ENCODE peak calls at places on chromosomes 5 and 9, in nine cellular contexts. R is body of pancreas, Q is adipocyte, M is GM23248, D is heart left ventricle, O is cardiac muscle cell, K is adrenal gland, Z is tibial nerve, G is lung. T is an unnamed sample. For H3K4me1, the result is how much of the 10 kb centered on the place peaks cover.

GRCh38 chr5:134136771-134137170 is 22.3 kb downstream of the TCF7 start:
- DNase-seq in G (no peak), O (no peak), Q (no peak), D (peak), Z (no peak), M (no peak), R (peak), K (peak), T (peak)

GRCh38 chr9:137000177-137000930 is 4.0 kb upstream of the CLIC3 start:
- DNase-seq in O (peak), G (no peak), R (no peak), M (peak), K (no peak), Q (peak), D (no peak), Z (no peak), T (no peak)

GRCh38 chr5:23314827-23315226 is 192.6 kb upstream of the PRDM9 start:
- DNase-seq in R (no peak), Q (no peak), O (no peak), Z (no peak), G (no peak), K (no peak), D (no peak), M (peak), T (no peak)

GRCh38 chr9:101443358-101443757 is 7.8 kb upstream of the ALDOB start:
- DNase-seq in O (no peak), D (peak), Z (no peak), M (no peak), R (peak), Q (no peak), K (peak), G (no peak), T (peak)

GRCh38 chr5:150764530-150764929 is 5.7 kb upstream of the DCTN4 start:
- DNase-seq in Q (no peak), Z (no peak), O (no peak), G (no peak), R (no peak), M (no peak), K (no peak), D (no peak), T (no peak)

GRCh38 chr5:58787982-58788381 is 205.1 kb downstream of the RAB3C start:
- DNase-seq in D (no peak), K (no peak), Z (no peak), G (no peak), O (no peak), R (no peak), Q (no peak), M (no peak), T (no peak)

GRCh38 chr5:953535-954449 is 54.8 kb upstream of the NKD2 start:
- DNase-seq in Z (no peak), Q (no peak), D (no peak), M (no peak), G (no peak), K (no peak), R (no peak), O (no peak), T (no peak)

GRCh38 chr5:95759634-95760033 is 28.5 kb downstream of the RHOBTB3 start:
- DNase-seq in Q (peak), K (no peak), O (peak), M (peak), G (no peak), R (peak), D (no peak), Z (no peak), T (no peak)

GRCh38 chr5:150053231-150053626 is 33.1 kb downstream of the CSF1R start:
- DNase-seq in Z (no peak), Q (peak), K (peak), G (no peak), D (no peak), O (peak), R (no peak), M (peak), T (no peak)

GRCh38 chr9:93964685-93965084 is 9.5 kb upstream of the BARX1 start:
- DNase-seq in Q (no peak), G (no peak), K (no peak), D (no peak), M (no peak), O (no peak), R (no peak), Z (no peak), T (peak)

GRCh38 chr5:148957591-148958202 is 105.2 kb downstream of the SH3TC2 start:
- DNase-seq in Z (peak), O (peak), G (no peak), K (no peak), D (peak), M (peak), R (peak), Q (peak), T (peak)

GRCh38 chr5:90530736-90531487 is 1.5 kb upstream of the LYSMD3 start:
- DNase-seq in Z (no peak), K (no peak), G (no peak), Q (no peak), D (no peak), R (peak), O (no peak), M (no peak), T (no peak)

GRCh38 chr5:180665682-180666404 is 16.4 kb upstream of the FLT4 start:
- DNase-seq in Q (no peak), M (no peak), D (no peak), O (no peak), Z (no peak), K (no peak), R (no peak), G (no peak), T (no peak)

GRCh38 chr5:109167586-109167985 is 242.2 kb downstream of the PJA2 start:
- DNase-seq in R (no peak), M (no peak), G (no peak), O (no peak), K (no peak), D (no peak), Z (no peak), Q (no peak), T (no peak)

GRCh38 chr5:138489705-138490104 is 24.4 kb downstream of the EGR1 start:
- DNase-seq in G (no peak), R (peak), M (no peak), D (no peak), O (peak), Z (no peak), K (peak), Q (no peak), T (peak)

GRCh38 chr5:108521841-108522506 is 140.1 kb upstream of the FBXL17 start:
- DNase-seq in K (no peak), G (no peak), O (peak), D (no peak), Z (peak), R (no peak), Q (peak), M (peak), T (no peak)

GRCh38 chr9:114691046-114691955 is 9.3 kb upstream of the TEX48 start:
- DNase-seq in M (peak), Q (peak), G (no peak), K (no peak), Z (no peak), O (peak), R (no peak), D (no peak), T (no peak)

GRCh38 chr5:127878174-127878750 is 175.1 kb downstream of the CCDC192 start:
- DNase-seq in M (peak), Z (no peak), Q (peak), O (peak), G (peak), D (peak), R (peak), K (peak), T (peak)

GRCh38 chr5:115842089-115842881 is 550 bp downstream of the AP3S1 start:
- DNase-seq in G (no peak), R (peak), Q (peak), M (peak), Z (peak), D (no peak), K (peak), O (no peak), T (no peak)

DNA sequence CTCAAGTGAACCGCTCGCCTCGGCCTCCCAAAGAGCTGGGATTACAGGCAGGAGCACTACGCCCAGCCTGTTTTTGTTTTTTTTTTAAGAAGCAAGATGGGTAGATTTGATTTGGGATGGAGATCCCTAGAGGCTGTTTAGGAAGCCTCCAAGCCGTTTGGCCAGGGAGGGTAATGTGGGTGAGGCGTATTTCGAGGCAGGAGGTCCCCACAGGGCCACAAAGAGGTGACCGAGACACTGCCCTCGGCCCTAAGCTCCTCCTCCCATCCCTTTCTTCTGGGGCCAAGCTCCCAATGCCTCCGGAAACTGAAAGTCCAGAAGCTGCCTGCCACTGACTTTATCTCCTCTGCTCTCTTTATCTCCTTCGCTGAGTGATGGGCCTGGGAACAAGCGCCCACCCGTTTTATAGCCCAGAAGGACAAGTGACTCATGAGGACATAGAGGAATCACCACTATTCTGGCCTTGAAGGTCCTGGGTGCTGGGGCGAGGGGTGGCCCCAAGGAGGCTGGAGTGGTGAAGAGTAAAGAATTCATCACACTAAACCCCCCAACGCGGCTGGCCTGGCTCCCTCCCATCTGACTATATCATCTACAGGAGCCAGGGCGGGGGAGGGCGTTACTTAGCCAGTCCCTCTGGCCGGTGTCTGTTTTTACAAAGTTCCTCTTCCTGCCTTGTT is 2.0 kb upstream of the RALGDS start:
- DNase-seq in D (no peak), M (peak), O (peak), G (no peak), R (no peak), K (peak), Q (no peak), Z (no peak), T (no peak)
- H3K4me1 ChIP-seq in D (half or more), M (under half), O (half or more), G (under half), R (half or more), K (half or more), Q (half or more), Z (under half), T (half or more)

GRCh38 chr9:131728961-131729360 is 10.9 kb downstream of the RAPGEF1 start:
- DNase-seq in O (no peak), K (no peak), R (no peak), G (no peak), D (no peak), M (no peak), Q (no peak), Z (no peak), T (no peak)
- H3K4me1 ChIP-seq in O (under half), K (under half), R (half or more), G (under half), D (half or more), M (half or more), Q (half or more), Z (under half), T (half or more)

DNA sequence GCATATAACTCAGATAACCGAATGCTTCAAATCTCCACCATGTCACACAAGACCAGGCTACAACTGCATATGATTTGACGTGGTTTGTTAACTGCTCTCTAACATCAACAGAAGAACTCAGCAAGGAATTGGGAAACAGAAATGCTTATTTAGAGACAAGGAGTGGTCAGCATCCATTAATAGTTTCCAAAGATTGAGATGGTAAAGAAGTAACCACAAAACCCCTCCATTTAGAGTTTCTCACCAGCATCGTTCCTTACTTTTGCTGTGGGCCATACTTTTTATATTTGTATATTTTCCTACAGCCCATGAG is 25.2 kb downstream of the DPYSL3 start:
- DNase-seq in R (no peak), K (no peak), Z (no peak), M (no peak), G (no peak), D (no peak), Q (peak), O (no peak), T (no peak)
- H3K4me1 ChIP-seq in R (under half), K (under half), Z (under half), M (half or more), G (under half), D (half or more), Q (under half), O (under half), T (under half)

GRCh38 chr5:159053216-159053615 is 46.5 kb downstream of the EBF1 start:
- DNase-seq in O (no peak), R (no peak), Q (no peak), M (no peak), K (no peak), Z (no peak), G (no peak), D (no peak), T (no peak)
- H3K4me1 ChIP-seq in O (under half), R (under half), Q (half or more), M (under half), K (under half), Z (under half), G (under half), D (half or more), T (under half)

DNA sequence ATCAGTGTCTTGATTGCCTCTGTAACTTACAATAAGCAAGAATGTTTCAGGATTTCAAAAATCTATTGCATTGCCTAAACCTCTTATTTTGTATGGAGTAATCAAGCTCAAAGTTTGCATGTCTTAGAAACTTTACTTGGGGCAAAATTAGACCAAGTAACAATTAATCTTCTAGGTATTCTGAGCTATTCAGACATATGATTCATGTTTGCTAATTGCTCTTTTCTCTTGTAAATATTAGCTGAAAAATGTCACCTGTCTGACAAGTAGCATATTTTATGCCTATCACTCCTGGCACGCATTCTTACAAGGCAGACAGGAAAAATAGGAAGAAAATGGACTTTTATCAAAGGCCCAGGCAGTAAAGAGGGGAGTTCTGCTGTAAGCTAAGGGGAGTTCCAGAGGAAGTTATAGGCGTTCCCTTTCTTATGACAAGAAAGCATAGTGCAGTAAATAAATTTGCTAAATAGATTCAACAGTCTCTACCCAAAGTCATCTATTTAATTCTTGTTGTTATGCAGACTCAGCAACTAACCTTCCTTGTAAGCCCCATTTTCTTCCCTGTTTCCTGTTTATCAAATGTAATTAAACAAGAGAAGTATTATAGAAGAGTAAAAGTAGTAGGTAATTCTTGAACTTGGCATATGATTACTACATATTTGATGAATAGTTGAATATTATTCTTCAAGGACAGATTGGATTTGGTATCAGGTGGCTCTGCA is 21.1 kb downstream of the PDCD1LG2 start:
- DNase-seq in M (no peak), O (no peak), Z (no peak), Q (no peak), D (no peak), R (no peak), K (no peak), G (no peak), T (no peak)
- H3K4me1 ChIP-seq in M (under half), O (under half), Z (under half), Q (under half), D (under half), R (under half), K (under half), G (under half), T (under half)

GRCh38 chr5:60510049-60510448 is 189.9 kb downstream of the DEPDC1B start:
- DNase-seq in M (no peak), Q (no peak), K (no peak), D (no peak), O (no peak), R (no peak), G (no peak), Z (no peak), T (no peak)
- H3K4me1 ChIP-seq in M (under half), Q (under half), K (under half), D (under half), O (under half), R (under half), G (under half), Z (under half), T (under half)